ENCODE peak calls at places on chromosomes 11 and 22, in eight cellular contexts. G, W, V, U, I, K, J and E are unnamed samples. For H3K9me3, the result is how much of the 10 kb centered on the place peaks cover.

GRCh38 chr22:32232447-32232846 is 22.7 kb downstream of the SLC5A4 start:
- DNase-seq in I (no peak), V (no peak), J (no peak), W (no peak), K (no peak), G (no peak), U (no peak), E (no peak)

GRCh38 chr11:8092587-8093424 is 11.8 kb downstream of the TUB start:
- DNase-seq in V (peak), W (no peak), K (peak), J (peak), G (peak), I (peak), U (no peak), E (peak)

GRCh38 chr11:63212742-63213141 is 30.7 kb downstream of the SLC22A25 start:
- DNase-seq in J (peak), K (peak), V (peak), G (no peak), W (no peak), U (no peak), I (no peak), E (peak)

GRCh38 chr11:34160049-34160721 is 54.8 kb downstream of the NAT10 start:
- DNase-seq in W (no peak), G (no peak), I (no peak), V (no peak), U (no peak), K (no peak), J (no peak), E (no peak)

GRCh38 chr22:27108425-27109114 is 451.2 kb downstream of the MIAT start:
- DNase-seq in W (no peak), I (no peak), V (no peak), K (no peak), J (no peak), U (peak), G (peak), E (no peak)

GRCh38 chr22:38316340-38317236 is 645 bp downstream of the CSNK1E start:
- DNase-seq in G (peak), K (peak), V (peak), I (peak), J (peak), W (peak), U (peak), E (peak)

GRCh38 chr22:20524004-20524481 is 16.6 kb downstream of the MED15 start:
- DNase-seq in K (no peak), J (no peak), U (no peak), I (no peak), V (no peak), W (no peak), G (no peak), E (peak)

GRCh38 chr11:88428959-88429358 is 91.4 kb upstream of the CTSC start:
- DNase-seq in V (no peak), K (no peak), J (no peak), U (no peak), I (no peak), G (no peak), W (no peak), E (no peak)

GRCh38 chr22:47328550-47329243 is 566.2 kb downstream of the TBC1D22A start:
- DNase-seq in G (no peak), J (peak), W (no peak), V (peak), U (no peak), K (no peak), I (no peak), E (no peak)
- H3K9me3 ChIP-seq in G (under half), J (under half), W (under half), V (under half), U (under half), K (under half), I (under half), E (under half)

GRCh38 chr22:47923011-47923427 is 1160.6 kb downstream of the TBC1D22A start:
- DNase-seq in G (no peak), W (no peak), V (no peak), K (no peak), J (no peak), I (no peak), U (no peak), E (no peak)
- H3K9me3 ChIP-seq in G (under half), W (under half), V (under half), K (under half), J (under half), I (under half), U (under half), E (under half)

GRCh38 chr11:82315093-82315492 is 418.6 kb downstream of the FAM181B start:
- DNase-seq in I (no peak), K (peak), U (no peak), V (peak), J (peak), W (no peak), G (no peak), E (no peak)
- H3K9me3 ChIP-seq in I (under half), K (under half), U (under half), V (under half), J (under half), W (under half), G (under half), E (under half)

GRCh38 chr11:3992964-3993363 is 101.6 kb upstream of the RRM1 start:
- DNase-seq in W (no peak), U (no peak), G (no peak), V (no peak), K (no peak), J (no peak), I (no peak), E (no peak)

GRCh38 chr11:3994030-3994640 is 100.5 kb upstream of the RRM1 start:
- DNase-seq in J (peak), U (no peak), G (no peak), K (no peak), V (peak), W (no peak), I (no peak), E (no peak)

GRCh38 chr11:3989251-3989650 is 105.3 kb upstream of the RRM1 start:
- DNase-seq in W (no peak), U (no peak), K (peak), G (no peak), V (peak), J (no peak), I (no peak), E (no peak)

GRCh38 chr11:3989891-3990290 is 104.7 kb upstream of the RRM1 start:
- DNase-seq in J (no peak), W (no peak), G (no peak), U (no peak), K (no peak), V (no peak), I (no peak), E (peak)

DNA sequence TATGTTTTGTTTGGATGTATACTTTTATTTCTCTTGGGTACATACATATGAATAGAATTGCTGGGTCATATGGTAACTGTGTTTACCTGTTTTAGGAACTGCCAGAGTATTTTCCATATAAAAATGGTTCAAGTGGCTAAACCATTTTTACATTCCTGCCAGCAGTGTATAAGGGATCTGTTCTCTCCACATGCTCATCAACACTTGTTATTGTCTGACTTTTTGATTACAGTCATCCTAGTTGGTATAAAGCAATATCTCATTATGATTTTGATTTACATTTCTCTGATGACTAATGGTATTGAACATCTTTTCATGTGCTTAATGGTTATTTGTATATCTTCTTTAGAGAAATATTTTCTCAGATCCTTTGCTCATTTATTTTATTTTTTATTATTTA is 104.2 kb upstream of the RRM1 start:
- DNase-seq in W (no peak), V (no peak), U (no peak), K (no peak), G (no peak), I (no peak), J (no peak), E (no peak)
- H3K9me3 ChIP-seq in W (under half), V (under half), U (under half), K (under half), G (under half), I (under half), J (under half), E (under half)

GRCh38 chr11:78587446-78587845 is 12.8 kb upstream of the NARS2 start:
- DNase-seq in U (no peak), I (no peak), V (no peak), G (no peak), W (no peak), K (no peak), J (no peak), E (no peak)

GRCh38 chr11:78586452-78587046 is 11.9 kb upstream of the NARS2 start:
- DNase-seq in I (no peak), V (peak), G (no peak), J (peak), U (no peak), W (no peak), K (no peak), E (peak)

GRCh38 chr11:78588517-78588916 is 13.9 kb upstream of the NARS2 start:
- DNase-seq in U (no peak), K (no peak), W (no peak), J (no peak), I (no peak), V (no peak), G (no peak), E (no peak)

DNA sequence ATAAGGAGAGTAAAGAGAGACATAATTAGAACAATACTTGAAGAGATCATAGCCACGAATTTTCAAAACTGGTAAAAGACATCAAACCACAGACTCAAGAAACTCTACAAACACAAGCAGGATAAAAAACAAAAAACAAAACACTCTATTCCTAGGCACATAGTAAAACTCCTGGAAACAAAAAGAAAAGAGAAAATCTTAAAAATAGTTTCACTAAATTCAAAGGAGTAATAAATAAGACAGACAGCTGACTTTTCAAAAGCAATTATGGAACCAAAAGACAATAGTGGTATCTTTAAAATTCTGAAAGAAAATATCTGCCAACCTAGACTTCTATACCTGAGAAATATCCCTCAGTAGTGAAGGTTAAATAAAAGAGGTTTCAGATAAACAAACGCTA is 9.2 kb upstream of the NARS2 start:
- DNase-seq in W (no peak), K (no peak), I (no peak), J (no peak), V (peak), G (no peak), U (no peak), E (no peak)
- H3K9me3 ChIP-seq in W (under half), K (under half), I (under half), J (under half), V (under half), G (under half), U (under half), E (under half)

GRCh38 chr22:30979932-30980331 is 10.9 kb downstream of the TUG1 start:
- DNase-seq in V (no peak), W (no peak), J (no peak), I (no peak), U (no peak), K (no peak), G (no peak), E (no peak)
- H3K9me3 ChIP-seq in V (under half), W (under half), J (under half), I (half or more), U (under half), K (under half), G (half or more), E (half or more)